ENCODE peak calls at places on chromosome 11, in six cellular contexts. One of them, this sample, is unnamed.
A peak's percentile ranks its signal among the peaks of the same experiment; 100 is the strongest.

GRCh38 chr11:56841210-56841810 is 92.8 kb upstream of the OR9G4 start:
- DNase-seq in stimulated activated CD8-positive, alpha-beta memory T cell treated with anti-CD3 and anti-CD28 coated beads, Interleukin-15, amount 100 ng/mL, for 1 hour: no peak
- DNase-seq in hippocampal formation: peak; percentile 67
- DNase-seq in kidney glomerular epithelial cell: peak; percentile 78
- DNase-seq in activated effector memory CD4-positive, alpha-beta T cell treated with Interleukin-2 at 50 U/mL for 16 hours: no peak
- DNase-seq in stimulated activated CD4-positive, alpha-beta T cell treated with anti-CD3 and anti-CD28 coated beads, Interleukin-1b, Interleukin-23, amount 100 ng/mL, for 24 hours: peak; percentile 9
- DNase-seq in this sample: peak; percentile 69

GRCh38 chr11:116696381-116696941 is 76.3 kb downstream of the BUD13 start:
- DNase-seq in stimulated activated CD8-positive, alpha-beta memory T cell treated with anti-CD3 and anti-CD28 coated beads, Interleukin-15, amount 100 ng/mL, for 1 hour: no peak
- DNase-seq in hippocampal formation: no peak
- DNase-seq in kidney glomerular epithelial cell: no peak
- DNase-seq in activated effector memory CD4-positive, alpha-beta T cell treated with Interleukin-2 at 50 U/mL for 16 hours: no peak
- DNase-seq in stimulated activated CD4-positive, alpha-beta T cell treated with anti-CD3 and anti-CD28 coated beads, Interleukin-1b, Interleukin-23, amount 100 ng/mL, for 24 hours: no peak
- DNase-seq in this sample: peak; percentile 29

GRCh38 chr11:65504671-65505433 is 6.0 kb downstream of the MALAT1 start:
- DNase-seq in stimulated activated CD8-positive, alpha-beta memory T cell treated with anti-CD3 and anti-CD28 coated beads, Interleukin-15, amount 100 ng/mL, for 1 hour: no peak
- DNase-seq in hippocampal formation: no peak
- DNase-seq in kidney glomerular epithelial cell: no peak
- DNase-seq in activated effector memory CD4-positive, alpha-beta T cell treated with Interleukin-2 at 50 U/mL for 16 hours: no peak
- DNase-seq in stimulated activated CD4-positive, alpha-beta T cell treated with anti-CD3 and anti-CD28 coated beads, Interleukin-1b, Interleukin-23, amount 100 ng/mL, for 24 hours: no peak
- DNase-seq in this sample: no peak

GRCh38 chr11:926341-926916 is 759 bp downstream of the AP2A2 start:
- DNase-seq in stimulated activated CD8-positive, alpha-beta memory T cell treated with anti-CD3 and anti-CD28 coated beads, Interleukin-15, amount 100 ng/mL, for 1 hour: no peak
- DNase-seq in hippocampal formation: no peak
- DNase-seq in kidney glomerular epithelial cell: peak; percentile 55
- DNase-seq in activated effector memory CD4-positive, alpha-beta T cell treated with Interleukin-2 at 50 U/mL for 16 hours: no peak
- DNase-seq in stimulated activated CD4-positive, alpha-beta T cell treated with anti-CD3 and anti-CD28 coated beads, Interleukin-1b, Interleukin-23, amount 100 ng/mL, for 24 hours: no peak
- DNase-seq in this sample: peak; percentile 24

GRCh38 chr11:27317751-27318150 is 45.3 kb downstream of the CCDC34 start:
- DNase-seq in stimulated activated CD8-positive, alpha-beta memory T cell treated with anti-CD3 and anti-CD28 coated beads, Interleukin-15, amount 100 ng/mL, for 1 hour: no peak
- DNase-seq in hippocampal formation: no peak
- DNase-seq in kidney glomerular epithelial cell: no peak
- DNase-seq in activated effector memory CD4-positive, alpha-beta T cell treated with Interleukin-2 at 50 U/mL for 16 hours: no peak
- DNase-seq in stimulated activated CD4-positive, alpha-beta T cell treated with anti-CD3 and anti-CD28 coated beads, Interleukin-1b, Interleukin-23, amount 100 ng/mL, for 24 hours: no peak
- DNase-seq in this sample: no peak

GRCh38 chr11:31422703-31423102 is 53.0 kb downstream of the DNAJC24 start:
- DNase-seq in stimulated activated CD8-positive, alpha-beta memory T cell treated with anti-CD3 and anti-CD28 coated beads, Interleukin-15, amount 100 ng/mL, for 1 hour: no peak
- DNase-seq in hippocampal formation: no peak
- DNase-seq in kidney glomerular epithelial cell: no peak
- DNase-seq in activated effector memory CD4-positive, alpha-beta T cell treated with Interleukin-2 at 50 U/mL for 16 hours: no peak
- DNase-seq in stimulated activated CD4-positive, alpha-beta T cell treated with anti-CD3 and anti-CD28 coated beads, Interleukin-1b, Interleukin-23, amount 100 ng/mL, for 24 hours: no peak
- DNase-seq in this sample: peak; percentile 71

GRCh38 chr11:44949160-44950035 is 1.3 kb downstream of the TP53I11 start:
- DNase-seq in stimulated activated CD8-positive, alpha-beta memory T cell treated with anti-CD3 and anti-CD28 coated beads, Interleukin-15, amount 100 ng/mL, for 1 hour: no peak
- DNase-seq in hippocampal formation: no peak
- DNase-seq in kidney glomerular epithelial cell: no peak
- DNase-seq in activated effector memory CD4-positive, alpha-beta T cell treated with Interleukin-2 at 50 U/mL for 16 hours: peak; percentile 25
- DNase-seq in stimulated activated CD4-positive, alpha-beta T cell treated with anti-CD3 and anti-CD28 coated beads, Interleukin-1b, Interleukin-23, amount 100 ng/mL, for 24 hours: peak; percentile 13
- DNase-seq in this sample: peak; percentile 88

GRCh38 chr11:89355649-89356048 is 135.5 kb downstream of the NOX4 start:
- DNase-seq in stimulated activated CD8-positive, alpha-beta memory T cell treated with anti-CD3 and anti-CD28 coated beads, Interleukin-15, amount 100 ng/mL, for 1 hour: no peak
- DNase-seq in hippocampal formation: no peak
- DNase-seq in kidney glomerular epithelial cell: no peak
- DNase-seq in activated effector memory CD4-positive, alpha-beta T cell treated with Interleukin-2 at 50 U/mL for 16 hours: no peak
- DNase-seq in stimulated activated CD4-positive, alpha-beta T cell treated with anti-CD3 and anti-CD28 coated beads, Interleukin-1b, Interleukin-23, amount 100 ng/mL, for 24 hours: no peak
- DNase-seq in this sample: no peak

GRCh38 chr11:66530927-66531722 is 14.7 kb downstream of the ZDHHC24 start:
- DNase-seq in stimulated activated CD8-positive, alpha-beta memory T cell treated with anti-CD3 and anti-CD28 coated beads, Interleukin-15, amount 100 ng/mL, for 1 hour: no peak
- DNase-seq in hippocampal formation: no peak
- DNase-seq in kidney glomerular epithelial cell: no peak
- DNase-seq in activated effector memory CD4-positive, alpha-beta T cell treated with Interleukin-2 at 50 U/mL for 16 hours: no peak
- DNase-seq in stimulated activated CD4-positive, alpha-beta T cell treated with anti-CD3 and anti-CD28 coated beads, Interleukin-1b, Interleukin-23, amount 100 ng/mL, for 24 hours: no peak
- DNase-seq in this sample: no peak

GRCh38 chr11:16280256-16280682 is 76.1 kb downstream of the SOX6 start:
- DNase-seq in stimulated activated CD8-positive, alpha-beta memory T cell treated with anti-CD3 and anti-CD28 coated beads, Interleukin-15, amount 100 ng/mL, for 1 hour: no peak
- DNase-seq in hippocampal formation: no peak
- DNase-seq in kidney glomerular epithelial cell: no peak
- DNase-seq in activated effector memory CD4-positive, alpha-beta T cell treated with Interleukin-2 at 50 U/mL for 16 hours: no peak
- DNase-seq in stimulated activated CD4-positive, alpha-beta T cell treated with anti-CD3 and anti-CD28 coated beads, Interleukin-1b, Interleukin-23, amount 100 ng/mL, for 24 hours: no peak
- DNase-seq in this sample: no peak

GRCh38 chr11:46100670-46101069 is 20.6 kb downstream of the PHF21A start:
- DNase-seq in stimulated activated CD8-positive, alpha-beta memory T cell treated with anti-CD3 and anti-CD28 coated beads, Interleukin-15, amount 100 ng/mL, for 1 hour: no peak
- DNase-seq in hippocampal formation: no peak
- DNase-seq in kidney glomerular epithelial cell: no peak
- DNase-seq in activated effector memory CD4-positive, alpha-beta T cell treated with Interleukin-2 at 50 U/mL for 16 hours: no peak
- DNase-seq in stimulated activated CD4-positive, alpha-beta T cell treated with anti-CD3 and anti-CD28 coated beads, Interleukin-1b, Interleukin-23, amount 100 ng/mL, for 24 hours: no peak
- DNase-seq in this sample: no peak

GRCh38 chr11:13831707-13832106 is 130.8 kb upstream of the SPON1 start:
- DNase-seq in stimulated activated CD8-positive, alpha-beta memory T cell treated with anti-CD3 and anti-CD28 coated beads, Interleukin-15, amount 100 ng/mL, for 1 hour: no peak
- DNase-seq in hippocampal formation: no peak
- DNase-seq in kidney glomerular epithelial cell: peak; percentile 42
- DNase-seq in activated effector memory CD4-positive, alpha-beta T cell treated with Interleukin-2 at 50 U/mL for 16 hours: no peak
- DNase-seq in stimulated activated CD4-positive, alpha-beta T cell treated with anti-CD3 and anti-CD28 coated beads, Interleukin-1b, Interleukin-23, amount 100 ng/mL, for 24 hours: no peak
- DNase-seq in this sample: no peak

GRCh38 chr11:45761659-45762058 is 43.3 kb upstream of the SLC35C1 start:
- DNase-seq in stimulated activated CD8-positive, alpha-beta memory T cell treated with anti-CD3 and anti-CD28 coated beads, Interleukin-15, amount 100 ng/mL, for 1 hour: no peak
- DNase-seq in hippocampal formation: no peak
- DNase-seq in kidney glomerular epithelial cell: no peak
- DNase-seq in activated effector memory CD4-positive, alpha-beta T cell treated with Interleukin-2 at 50 U/mL for 16 hours: no peak
- DNase-seq in stimulated activated CD4-positive, alpha-beta T cell treated with anti-CD3 and anti-CD28 coated beads, Interleukin-1b, Interleukin-23, amount 100 ng/mL, for 24 hours: no peak
- DNase-seq in this sample: no peak

GRCh38 chr11:69864589-69864929 is 45.3 kb upstream of the FGF3 start:
- DNase-seq in stimulated activated CD8-positive, alpha-beta memory T cell treated with anti-CD3 and anti-CD28 coated beads, Interleukin-15, amount 100 ng/mL, for 1 hour: no peak
- DNase-seq in hippocampal formation: no peak
- DNase-seq in kidney glomerular epithelial cell: no peak
- DNase-seq in activated effector memory CD4-positive, alpha-beta T cell treated with Interleukin-2 at 50 U/mL for 16 hours: no peak
- DNase-seq in stimulated activated CD4-positive, alpha-beta T cell treated with anti-CD3 and anti-CD28 coated beads, Interleukin-1b, Interleukin-23, amount 100 ng/mL, for 24 hours: no peak
- DNase-seq in this sample: no peak

This sample was measured in neural progenitor cell.